ENCODE peak calls at places on chromosome 11, in five cellular contexts. I, X, R, F and S are unnamed samples.

GRCh38 chr11:117837070-117837776 is 12.7 kb upstream of the FXYD2 start:
- DNase-seq in F (no peak), X (peak), I (no peak), R (no peak), S (no peak)

GRCh38 chr11:75319035-75319877 is 32.2 kb downstream of the ARRB1 start:
- DNase-seq in R (no peak), F (no peak), X (no peak), I (no peak), S (no peak)

GRCh38 chr11:1440496-1440895 is 46.1 kb downstream of the MOB2 start:
- DNase-seq in R (no peak), I (no peak), F (no peak), X (no peak), S (no peak)

GRCh38 chr11:5380740-5381342 is 2.8 kb upstream of the OR51M1 start:
- DNase-seq in R (no peak), F (peak), I (peak), X (peak), S (no peak)

GRCh38 chr11:126123686-126124085 is 61.0 kb upstream of the CDON start:
- DNase-seq in I (no peak), R (no peak), X (no peak), F (no peak), S (no peak)

GRCh38 chr11:32939046-32939445 is 46.4 kb downstream of the QSER1 start:
- DNase-seq in X (no peak), F (no peak), I (no peak), R (no peak), S (no peak)

GRCh38 chr11:26992031-26992541 is 1.8 kb upstream of the FIBIN start:
- DNase-seq in F (no peak), R (peak), I (no peak), X (no peak), S (no peak)

GRCh38 chr11:1776331-1776851 is 12.7 kb upstream of the CTSD start:
- DNase-seq in X (no peak), I (no peak), R (no peak), F (no peak), S (no peak)

GRCh38 chr11:19829109-19829790 is 116.6 kb downstream of the NAV2 start:
- DNase-seq in I (no peak), X (no peak), F (no peak), R (no peak), S (no peak)

GRCh38 chr11:108985611-108986279 is 320.9 kb downstream of the DDX10 start:
- DNase-seq in F (no peak), X (no peak), I (no peak), R (peak), S (no peak)

GRCh38 chr11:86637976-86638375 is 34.4 kb downstream of the ME3 start:
- DNase-seq in F (no peak), X (peak), I (no peak), R (no peak), S (no peak)

GRCh38 chr11:83070878-83071640 is 638 bp downstream of the RAB30 start:
- DNase-seq in I (peak), F (peak), R (no peak), X (peak), S (peak)

GRCh38 chr11:34656062-34656720 is 35.3 kb downstream of the EHF start:
- DNase-seq in R (no peak), I (no peak), X (no peak), F (peak), S (no peak)